ENCODE peak calls at places on chromosomes 12 and 14, in four cellular contexts. H, D, Q and J are unnamed samples.
A peak's percentile ranks its signal among the peaks of the same experiment; 100 is the strongest.

GRCh38 chr12:118432812-118433540 is 56.6 kb downstream of the SUDS3 start:
- DNase-seq in H (no peak), D (no peak), Q (no peak), J (no peak)

GRCh38 chr12:131827961-131828534 is at the start of gene MMP17:
- DNase-seq in H (no peak), D (peak; percentile 83), Q (no peak), J (no peak)

GRCh38 chr12:131773582-131774221 is 54.5 kb upstream of the MMP17 start:
- DNase-seq in H (no peak), D (no peak), Q (no peak), J (no peak)

GRCh38 chr14:69536976-69537375 is 37.7 kb downstream of the CCDC177 start:
- DNase-seq in H (no peak), D (no peak), Q (no peak), J (no peak)

GRCh38 chr14:21066882-21067502 is 3.1 kb upstream of the ARHGEF40 start:
- DNase-seq in H (no peak), D (no peak), Q (no peak), J (no peak)

GRCh38 chr12:5746917-5747316 is 198.1 kb downstream of the ANO2 start:
- DNase-seq in H (no peak), D (no peak), Q (no peak), J (no peak)

GRCh38 chr12:27305673-27306504 is 26.7 kb upstream of the BMAL2 start:
- DNase-seq in H (no peak), D (peak; percentile 30), Q (no peak), J (no peak)

GRCh38 chr12:102433304-102433703 is 47.1 kb downstream of the IGF1 start:
- DNase-seq in H (no peak), D (no peak), Q (no peak), J (no peak)

GRCh38 chr12:65308601-65309071 is 30.2 kb downstream of the MSRB3 start:
- DNase-seq in H (no peak), D (no peak), Q (no peak), J (no peak)

DNA sequence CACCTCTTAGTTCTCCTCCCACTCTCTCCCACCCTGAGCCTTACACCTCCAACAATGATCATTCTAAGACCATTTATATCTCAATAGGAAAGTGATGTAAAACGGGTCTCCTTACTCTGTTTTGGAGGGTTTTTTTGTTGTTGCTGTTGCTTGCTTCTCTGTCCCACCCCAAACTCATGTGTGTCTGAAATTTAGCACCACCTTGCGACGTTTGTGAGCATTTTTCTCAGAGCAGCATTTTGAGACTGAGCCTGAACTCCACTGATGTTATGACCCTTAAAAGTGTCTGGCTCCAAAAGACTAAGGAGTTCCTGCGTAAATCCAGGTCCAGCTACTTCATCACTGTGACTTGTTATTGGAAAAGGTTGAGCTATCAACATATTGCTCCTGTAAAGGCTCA is 155.0 kb downstream of the DAD1 start:
- DNase-seq in H (no peak), D (no peak), Q (no peak), J (no peak)
- TF ChIP-seq CTCF in H (no peak), D (no peak), Q (no peak), J (no peak)

GRCh38 chr12:46131729-46132128 is 137.1 kb downstream of the SLC38A1 start:
- DNase-seq in H (no peak), D (peak; percentile 37), Q (no peak), J (no peak)
- TF ChIP-seq CTCF in H (no peak), D (peak; percentile 15), Q (no peak), J (no peak)

DNA sequence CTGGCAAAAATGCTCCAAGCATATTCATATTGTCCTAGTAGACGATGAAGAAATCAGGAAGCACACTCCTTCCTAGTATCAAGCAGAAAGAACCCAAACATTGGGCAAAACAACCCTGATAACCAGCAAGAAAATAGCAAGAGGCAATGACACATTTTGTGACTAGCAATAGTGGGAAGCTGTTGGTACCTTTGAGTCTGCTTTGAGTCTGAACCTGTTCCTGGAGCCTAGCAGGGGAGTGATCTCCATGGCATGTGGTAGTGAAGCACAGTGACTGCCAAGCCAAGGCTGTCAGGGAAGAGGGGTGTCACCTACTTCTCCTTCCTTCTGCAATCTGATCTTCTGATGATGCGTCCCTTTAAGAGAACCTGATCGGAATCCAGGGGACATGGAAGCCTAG is 533.9 kb downstream of the VRK1 start:
- DNase-seq in H (no peak), D (no peak), Q (no peak), J (no peak)
- TF ChIP-seq CTCF in H (no peak), D (no peak), Q (no peak), J (no peak)

GRCh38 chr14:26729851-26730250 is 132.0 kb upstream of the NOVA1 start:
- DNase-seq in H (no peak), D (no peak), Q (no peak), J (no peak)

GRCh38 chr14:26735811-26736210 is 138.0 kb upstream of the NOVA1 start:
- DNase-seq in H (no peak), D (no peak), Q (no peak), J (no peak)

GRCh38 chr14:26730929-26731618 is 133.2 kb upstream of the NOVA1 start:
- DNase-seq in H (no peak), D (peak; percentile 53), Q (no peak), J (no peak)
- TF ChIP-seq CTCF in H (no peak), D (peak; percentile 58), Q (no peak), J (no peak)

DNA sequence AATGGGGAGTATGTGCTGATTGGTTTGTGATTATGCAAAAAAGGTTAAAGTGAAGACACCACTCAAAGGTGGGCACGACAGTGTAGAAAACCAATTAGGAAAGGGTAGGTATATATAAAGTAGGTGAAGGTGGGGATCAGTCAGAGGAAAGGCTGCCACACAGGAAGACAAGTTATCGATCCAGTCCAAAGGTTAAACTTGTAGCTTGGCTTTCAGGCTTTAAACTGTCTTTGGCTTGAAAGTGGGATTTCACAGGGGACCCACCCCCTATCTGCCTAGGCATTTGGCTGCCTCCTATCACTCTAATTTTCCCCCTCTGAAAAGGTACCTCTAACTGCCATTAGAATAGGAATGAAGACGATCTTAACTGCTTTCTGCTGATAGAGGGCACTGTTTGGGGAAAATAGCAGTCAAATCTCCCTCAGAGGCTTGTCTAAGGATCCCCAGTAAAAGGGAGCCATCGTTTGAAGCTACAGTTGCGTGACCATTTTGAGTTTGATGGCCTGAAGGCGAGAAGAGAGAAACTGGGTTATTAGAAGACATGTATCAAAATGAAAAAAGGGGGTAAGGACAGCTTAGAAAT is 250.2 kb downstream of the GPHN start:
- DNase-seq in H (no peak), D (no peak), Q (no peak), J (no peak)
- TF ChIP-seq CTCF in H (no peak), D (no peak), Q (no peak), J (no peak)